ENCODE peak calls at places on chromosomes 1 and 21, in four cellular contexts. K is HepG2, W is K562, J is GM12878. V is an unnamed sample.

GRCh38 chr21:31136891-31137290 is 98.6 kb upstream of the KRTAP19-8 start:
- DNase-seq in K (no peak), W (no peak), J (peak; percentile 47), V (no peak)

GRCh38 chr1:11053758-11054137 is 6.1 kb downstream of the SRM start:
- DNase-seq in K (no peak), W (peak; percentile 77), J (no peak), V (peak; percentile 78)

GRCh38 chr1:2044510-2045319 is 5.5 kb upstream of the PRKCZ start:
- DNase-seq in K (peak; percentile 33), W (peak; percentile 94), J (no peak), V (peak; percentile 80)

GRCh38 chr1:88867743-88868521 is 23.4 kb downstream of the GTF2B start:
- DNase-seq in K (no peak), W (no peak), J (no peak), V (no peak)

GRCh38 chr1:16026723-16027484 is 5.1 kb downstream of the CLCNKA start:
- DNase-seq in K (no peak), W (peak; percentile 88), J (no peak), V (peak; percentile 98)

GRCh38 chr1:162732566-162733335 is 57.8 kb upstream of the HSD17B7 start:
- DNase-seq in K (peak; percentile 68), W (no peak), J (no peak), V (no peak)

GRCh38 chr1:110210604-110211502 is 739 bp downstream of the KCNC4 start:
- DNase-seq in K (no peak), W (peak; percentile 84), J (no peak), V (peak; percentile 63)

GRCh38 chr1:227885135-227885647 is 62.5 kb downstream of the WNT9A start:
- DNase-seq in K (no peak), W (no peak), J (no peak), V (no peak)

GRCh38 chr1:228085287-228085926 is 2.9 kb downstream of the ARF1 start:
- DNase-seq in K (peak; percentile 63), W (peak; percentile 54), J (no peak), V (no peak)

GRCh38 chr1:41743361-41743760 is 175.4 kb downstream of the HIVEP3 start:
- DNase-seq in K (no peak), W (no peak), J (no peak), V (no peak)

GRCh38 chr1:33141781-33142180 is 40.1 kb downstream of the TRIM62 start:
- DNase-seq in K (no peak), W (no peak), J (no peak), V (no peak)

GRCh38 chr1:63914241-63914640 is 140.4 kb downstream of the ROR1 start:
- DNase-seq in K (no peak), W (no peak), J (no peak), V (no peak)

GRCh38 chr1:93338426-93338825 is 7.3 kb upstream of the DR1 start:
- DNase-seq in K (no peak), W (no peak), J (no peak), V (no peak)

GRCh38 chr1:43058056-43058455 is 99.4 kb upstream of the SLC2A1 start:
- DNase-seq in K (no peak), W (no peak), J (no peak), V (no peak)

GRCh38 chr1:35633526-35633925 is 7.8 kb downstream of the PSMB2 start:
- DNase-seq in K (no peak), W (no peak), J (no peak), V (no peak)

GRCh38 chr1:77282187-77282865 is 507 bp downstream of the AK5 start:
- DNase-seq in K (no peak), W (no peak), J (no peak), V (peak; percentile 45)
- TF ChIP-seq ETV6 in K (no peak), W (no peak), J (no peak), V (peak; percentile 11)

GRCh38 chr1:116255933-116256649 is 117.0 kb upstream of the ATP1A1 start:
- DNase-seq in K (no peak), W (no peak), J (no peak), V (no peak)

GRCh38 chr1:116255486-116255885 is 117.6 kb upstream of the ATP1A1 start:
- DNase-seq in K (no peak), W (no peak), J (no peak), V (no peak)

GRCh38 chr1:116254001-116254400 is 119.0 kb upstream of the ATP1A1 start:
- DNase-seq in K (no peak), W (no peak), J (no peak), V (no peak)

GRCh38 chr1:116252785-116253184 is 120.3 kb upstream of the ATP1A1 start:
- DNase-seq in K (no peak), W (no peak), J (no peak), V (no peak)

DNA sequence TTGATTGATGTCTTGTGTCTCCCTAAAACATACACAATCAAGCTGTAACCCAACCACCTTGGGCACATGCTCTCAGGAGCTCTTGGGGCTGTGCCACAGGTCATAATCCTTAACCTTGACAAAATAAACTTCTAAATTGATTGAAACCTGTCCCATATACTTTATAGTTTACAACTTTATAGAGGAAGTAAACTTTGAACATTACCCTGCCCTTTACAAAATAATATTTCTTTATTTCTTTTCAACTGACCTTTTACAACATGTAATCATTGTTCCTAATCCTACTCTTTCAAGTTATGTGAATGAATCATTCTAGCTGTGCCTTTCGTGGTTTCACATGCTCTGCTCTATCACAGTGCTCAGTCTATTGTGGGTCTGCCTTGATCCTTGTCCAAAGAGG is 118.3 kb upstream of the ATP1A1 start:
- DNase-seq in K (no peak), W (no peak), J (no peak), V (no peak)
- TF ChIP-seq ATF2 in K (no peak), W (no peak), J (no peak), V (no peak)

GRCh38 chr1:147890177-147890790 is 12.3 kb upstream of the GJA8 start:
- DNase-seq in K (peak; percentile 30), W (peak; percentile 68), J (no peak), V (peak; percentile 92)
- TF ChIP-seq ETV6 in K (no peak), W (no peak), J (no peak), V (no peak)

GRCh38 chr1:225484657-225485606 is 57.1 kb upstream of the LBR start:
- DNase-seq in K (no peak), W (no peak), J (no peak), V (peak; percentile 8)
- TF ChIP-seq ATF2 in K (no peak), W (no peak), J (no peak), V (no peak)

GRCh38 chr21:37061926-37062591 is 10.8 kb downstream of the PIGP start:
- DNase-seq in K (peak; percentile 56), W (no peak), J (no peak), V (no peak)
- TF ChIP-seq ETV6 in K (no peak), W (no peak), J (no peak), V (no peak)

GRCh38 chr21:41207401-41208388 is 39.7 kb downstream of the BACE2 start:
- DNase-seq in K (peak; percentile 3), W (no peak), J (no peak), V (no peak)

GRCh38 chr21:41211041-41211426 is 43.1 kb downstream of the BACE2 start:
- DNase-seq in K (no peak), W (no peak), J (no peak), V (no peak)

GRCh38 chr21:41213081-41213480 is 45.1 kb downstream of the BACE2 start:
- DNase-seq in K (no peak), W (no peak), J (no peak), V (no peak)

GRCh38 chr21:41210405-41211040 is 42.6 kb downstream of the BACE2 start:
- DNase-seq in K (no peak), W (no peak), J (no peak), V (no peak)

DNA sequence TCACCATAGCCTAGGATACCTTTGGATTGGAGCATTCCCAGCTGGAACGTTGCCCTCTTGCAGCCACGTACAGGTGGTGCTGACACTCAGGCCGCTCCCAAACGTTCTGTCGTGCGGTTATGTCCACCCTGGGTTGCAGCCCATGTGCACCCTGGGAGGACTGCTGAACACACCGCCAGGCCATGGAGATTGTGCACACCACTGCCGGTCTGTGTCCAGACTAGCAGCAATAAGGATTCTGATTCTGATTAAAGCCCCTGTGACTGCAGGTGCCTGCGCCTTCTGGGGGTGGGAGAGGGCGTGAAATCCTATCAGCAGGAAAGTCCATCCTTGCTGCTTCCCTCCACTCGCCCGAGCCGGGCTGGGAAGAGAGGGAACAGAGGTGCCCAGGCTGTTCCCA is 41.0 kb downstream of the BACE2 start:
- DNase-seq in K (no peak), W (no peak), J (no peak), V (no peak)
- TF ChIP-seq ATF2 in K (no peak), W (no peak), J (no peak), V (no peak)

GRCh38 chr21:28640326-28640725 is 352.4 kb downstream of the LTN1 start:
- DNase-seq in K (no peak), W (no peak), J (no peak), V (no peak)

GRCh38 chr21:28642891-28643290 is 349.8 kb downstream of the LTN1 start:
- DNase-seq in K (no peak), W (no peak), J (no peak), V (no peak)

GRCh38 chr21:28641731-28642130 is 350.9 kb downstream of the LTN1 start:
- DNase-seq in K (no peak), W (no peak), J (no peak), V (no peak)

GRCh38 chr21:28636988-28637691 is 355.5 kb downstream of the LTN1 start:
- DNase-seq in K (no peak), W (no peak), J (no peak), V (no peak)

DNA sequence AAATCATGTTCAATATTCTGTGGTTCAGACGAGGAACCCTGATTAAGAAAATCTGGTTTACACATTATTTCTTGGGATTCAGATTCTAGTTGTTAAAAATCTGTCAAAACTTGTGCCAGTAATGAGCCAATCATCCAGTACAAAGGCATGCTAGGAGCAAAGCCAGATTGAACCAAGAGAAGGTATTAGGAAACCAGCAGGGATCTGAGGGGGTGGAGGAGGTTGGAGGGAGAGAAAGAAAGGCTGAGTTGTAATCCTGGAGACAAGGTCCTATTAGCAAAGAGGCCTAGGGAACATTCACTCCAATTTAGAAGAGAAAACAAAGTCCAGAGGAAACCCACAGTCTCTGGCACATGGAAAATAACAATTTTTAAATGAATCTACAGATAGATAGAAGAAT is 352.9 kb downstream of the LTN1 start:
- DNase-seq in K (no peak), W (no peak), J (no peak), V (no peak)
- TF ChIP-seq ETV6 in K (no peak), W (no peak), J (no peak), V (no peak)

DNA sequence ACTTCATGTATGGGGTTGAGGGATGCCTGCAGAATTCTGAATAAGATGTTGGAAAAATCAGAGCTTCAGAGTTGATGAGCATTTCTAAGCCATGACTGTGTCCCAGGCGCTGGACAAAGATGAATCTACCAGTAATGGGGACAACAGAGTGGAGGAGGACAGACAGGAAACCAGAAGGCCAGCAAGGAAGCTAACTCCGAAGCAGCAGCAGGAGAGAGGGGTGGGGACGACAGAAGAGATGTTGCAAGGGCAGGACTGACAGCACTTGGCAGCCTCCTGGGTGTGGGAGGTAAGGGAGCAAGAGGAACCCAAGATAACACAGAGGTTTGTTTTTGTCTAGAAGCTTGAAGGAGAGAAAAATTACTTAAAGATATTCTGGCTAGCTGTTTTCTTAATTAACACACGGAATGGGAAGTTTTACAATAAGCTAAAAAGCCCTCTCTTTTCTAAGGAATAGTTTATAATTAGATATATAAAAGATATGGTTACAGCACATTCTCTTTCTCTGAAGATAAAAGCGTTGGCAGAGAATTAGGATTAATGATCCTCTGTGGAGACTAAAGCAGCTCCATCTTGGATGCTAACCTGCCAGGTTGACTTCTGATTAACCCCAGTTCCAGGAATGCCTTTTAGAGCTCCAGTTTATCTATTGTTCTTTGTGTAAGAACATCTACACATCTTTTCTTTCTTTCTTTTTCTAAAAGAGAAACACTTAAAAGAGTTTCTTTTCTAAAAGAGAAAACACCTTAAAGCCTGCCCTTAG is 92.7 kb downstream of the TENT5C start:
- DNase-seq in K (no peak), W (no peak), J (no peak), V (no peak)
- TF ChIP-seq ATF2 in K (no peak), W (no peak), J (no peak), V (no peak)